ENCODE peak calls at places on chromosomes 13 and 19, in nine cellular contexts. One of them, this sample, is unnamed.

GRCh38 chr19:30325657-30326056 is 46.5 kb upstream of the ZNF536 start:
- DNase-seq in head of caudate nucleus: peak
- DNase-seq in EH: no peak
- DNase-seq in glutamatergic neuron: no peak
- DNase-seq in thoracic aorta: no peak
- DNase-seq in SW 1271: no peak
- DNase-seq in CD4-positive, alpha-beta memory T cell: no peak
- DNase-seq in HFF-Myc: no peak
- DNase-seq in suprapubic skin: peak
- DNase-seq in this sample: no peak

GRCh38 chr13:112774448-112774792 is 84.6 kb downstream of the ATP11A start:
- DNase-seq in glutamatergic neuron: no peak
- DNase-seq in head of caudate nucleus: no peak
- DNase-seq in SW 1271: no peak
- DNase-seq in EH: no peak
- DNase-seq in HFF-Myc: no peak
- DNase-seq in suprapubic skin: no peak
- DNase-seq in thoracic aorta: no peak
- DNase-seq in CD4-positive, alpha-beta memory T cell: no peak
- DNase-seq in this sample: no peak

GRCh38 chr19:30884146-30884812 is 465.0 kb downstream of the TSHZ3 start:
- DNase-seq in CD4-positive, alpha-beta memory T cell: no peak
- DNase-seq in thoracic aorta: no peak
- DNase-seq in HFF-Myc: no peak
- DNase-seq in head of caudate nucleus: no peak
- DNase-seq in glutamatergic neuron: no peak
- DNase-seq in suprapubic skin: no peak
- DNase-seq in EH: no peak
- DNase-seq in SW 1271: no peak
- DNase-seq in this sample: no peak

GRCh38 chr19:58562126-58563033 is 4.0 kb upstream of the UBE2M start:
- DNase-seq in EH: peak
- DNase-seq in HFF-Myc: no peak
- DNase-seq in SW 1271: no peak
- DNase-seq in head of caudate nucleus: peak
- DNase-seq in CD4-positive, alpha-beta memory T cell: peak
- DNase-seq in suprapubic skin: no peak
- DNase-seq in thoracic aorta: no peak
- DNase-seq in glutamatergic neuron: peak
- DNase-seq in this sample: peak

GRCh38 chr13:51584731-51585191 is 499 bp downstream of the WDFY2 start:
- DNase-seq in HFF-Myc: no peak
- DNase-seq in suprapubic skin: peak
- DNase-seq in thoracic aorta: peak
- DNase-seq in head of caudate nucleus: peak
- DNase-seq in glutamatergic neuron: peak
- DNase-seq in EH: peak
- DNase-seq in CD4-positive, alpha-beta memory T cell: peak
- DNase-seq in SW 1271: peak
- DNase-seq in this sample: peak

GRCh38 chr19:17706750-17707181 is 12.5 kb upstream of the MAP1S start:
- DNase-seq in CD4-positive, alpha-beta memory T cell: no peak
- DNase-seq in thoracic aorta: no peak
- DNase-seq in SW 1271: no peak
- DNase-seq in HFF-Myc: peak
- DNase-seq in head of caudate nucleus: no peak
- DNase-seq in EH: peak
- DNase-seq in glutamatergic neuron: peak
- DNase-seq in suprapubic skin: no peak
- DNase-seq in this sample: peak

GRCh38 chr13:32323912-32324311 is 8.6 kb downstream of the BRCA2 start:
- DNase-seq in suprapubic skin: no peak
- DNase-seq in HFF-Myc: no peak
- DNase-seq in glutamatergic neuron: no peak
- DNase-seq in EH: peak
- DNase-seq in CD4-positive, alpha-beta memory T cell: no peak
- DNase-seq in thoracic aorta: no peak
- DNase-seq in SW 1271: peak
- DNase-seq in head of caudate nucleus: no peak
- DNase-seq in this sample: no peak

GRCh38 chr13:86052141-86052540 is 252.9 kb upstream of the SLITRK6 start:
- DNase-seq in thoracic aorta: no peak
- DNase-seq in SW 1271: no peak
- DNase-seq in EH: no peak
- DNase-seq in head of caudate nucleus: no peak
- DNase-seq in glutamatergic neuron: no peak
- DNase-seq in suprapubic skin: no peak
- DNase-seq in CD4-positive, alpha-beta memory T cell: no peak
- DNase-seq in HFF-Myc: no peak
- DNase-seq in this sample: no peak

GRCh38 chr19:33666196-33666595 is 44.4 kb downstream of the CHST8 start:
- DNase-seq in EH: no peak
- DNase-seq in thoracic aorta: no peak
- DNase-seq in head of caudate nucleus: peak
- DNase-seq in SW 1271: no peak
- DNase-seq in CD4-positive, alpha-beta memory T cell: no peak
- DNase-seq in glutamatergic neuron: no peak
- DNase-seq in suprapubic skin: peak
- DNase-seq in HFF-Myc: no peak
- DNase-seq in this sample: no peak

This sample was measured in Ammon's horn.